ENCODE peak calls at places on chromosomes 6 and 20, in five cellular contexts. H is mucosa of descending colon; W is stimulated activated naive CD8-positive, alpha-beta T cell treated with anti-CD3 and anti-CD28 coated beads, Interleukin-15, amount 100 ng/mL, for 72 hours; B is stimulated activated CD4-positive, alpha-beta T cell treated with anti-CD3 and anti-CD28 coated beads, Interleukin-1b, Interleukin-23, amount 100 ng/mL, for 24 hours; A is HuH-7. Z is an unnamed sample.

GRCh38 chr6:106997392-106998257 is 23.1 kb upstream of the CD24 start:
- DNase-seq in H (no peak), W (peak; percentile 62), B (no peak), A (peak; percentile 66), Z (peak; percentile 20)

GRCh38 chr6:154919806-154920205 is 75.3 kb upstream of the TIAM2 start:
- DNase-seq in H (no peak), W (no peak), B (no peak), A (no peak), Z (no peak)

GRCh38 chr6:40551966-40552365 is 35.2 kb downstream of the LRFN2 start:
- DNase-seq in H (no peak), W (no peak), B (no peak), A (no peak), Z (no peak)

GRCh38 chr6:168301648-168302398 is 17.8 kb downstream of the DACT2 start:
- DNase-seq in H (peak; percentile 55), W (no peak), B (no peak), A (peak; percentile 97), Z (peak; percentile 63)

GRCh38 chr6:98487612-98488011 is 346.8 kb upstream of the POU3F2 start:
- DNase-seq in H (no peak), W (no peak), B (no peak), A (no peak), Z (no peak)

GRCh38 chr6:131547524-131547923 is 25.5 kb upstream of the ARG1 start:
- DNase-seq in H (no peak), W (no peak), B (no peak), A (no peak), Z (no peak)

GRCh38 chr6:80366721-80367120 is 260.2 kb downstream of the BCKDHB start:
- DNase-seq in H (no peak), W (no peak), B (no peak), A (no peak), Z (no peak)

GRCh38 chr20:45104786-45105185 is 3.9 kb upstream of the KCNS1 start:
- DNase-seq in H (no peak), W (no peak), B (no peak), A (no peak), Z (peak; percentile 97)

GRCh38 chr6:83574783-83575182 is 62.4 kb downstream of the PRSS35 start:
- DNase-seq in H (no peak), W (no peak), B (no peak), A (no peak), Z (no peak)

GRCh38 chr20:58712116-58712822 is 19.7 kb downstream of the NPEPL1 start:
- DNase-seq in H (peak; percentile 44), W (peak; percentile 7), B (no peak), A (no peak), Z (no peak)

Z was measured in RCC 7860.